ENCODE peak calls at places on chromosome 4, in ten cellular contexts. Y is ovary, B is cerebellar nuclear complex, V is GM23248, E is NCI-H2171 treated with DMSO at 0.1 percent for 48 hours, W is NCI-H1417, G is HT1080, D is HEK293T, O is GM12865, P is chondrocyte. H is an unnamed sample.

GRCh38 chr4:48836658-48837057 is 5.8 kb downstream of the OCIAD1 start:
- DNase-seq in Y (no peak), B (no peak), V (no peak), E (no peak), W (no peak), G (no peak), D (no peak), O (no peak), P (no peak), H (no peak)

GRCh38 chr4:74635490-74636123 is 158.7 kb downstream of the BTC start:
- DNase-seq in Y (no peak), B (no peak), V (no peak), E (no peak), W (no peak), G (no peak), D (no peak), O (no peak), P (no peak), H (no peak)

GRCh38 chr4:38800366-38800765 is 4.2 kb downstream of the TLR1 start:
- DNase-seq in Y (no peak), B (no peak), V (no peak), E (no peak), W (no peak), G (no peak), D (no peak), O (no peak), P (no peak), H (no peak)

GRCh38 chr4:108449139-108449538 is 171.2 kb upstream of the RPL34 start:
- DNase-seq in Y (no peak), B (no peak), V (no peak), E (no peak), W (no peak), G (no peak), D (no peak), O (no peak), P (no peak), H (no peak)

GRCh38 chr4:116018831-116019230 is 905.4 kb upstream of the NDST4 start:
- DNase-seq in Y (no peak), B (no peak), V (no peak), E (no peak), W (no peak), G (peak), D (no peak), O (no peak), P (no peak), H (no peak)

GRCh38 chr4:40682298-40683101 is 52.8 kb upstream of the RBM47 start:
- DNase-seq in Y (no peak), B (no peak), V (no peak), E (no peak), W (no peak), G (no peak), D (no peak), O (no peak), P (no peak), H (no peak)

GRCh38 chr4:41204400-41204978 is 9.9 kb downstream of the APBB2 start:
- DNase-seq in Y (peak), B (no peak), V (peak), E (no peak), W (no peak), G (peak), D (no peak), O (no peak), P (no peak), H (peak)

GRCh38 chr4:23877758-23878229 is 12.1 kb downstream of the PPARGC1A start:
- DNase-seq in Y (peak), B (no peak), V (no peak), E (no peak), W (no peak), G (peak), D (no peak), O (no peak), P (no peak), H (no peak)

GRCh38 chr4:40473578-40474388 is 138.7 kb downstream of the CHRNA9 start:
- DNase-seq in Y (no peak), B (no peak), V (no peak), E (no peak), W (no peak), G (no peak), D (no peak), O (no peak), P (no peak), H (no peak)

GRCh38 chr4:112519689-112520597 is 4.0 kb upstream of the NEUROG2 start:
- DNase-seq in Y (no peak), B (no peak), V (no peak), E (no peak), W (peak), G (no peak), D (no peak), O (peak), P (no peak), H (no peak)

GRCh38 chr4:137531121-137531520 is 1.2 kb downstream of the PCDH18 start:
- DNase-seq in Y (no peak), B (no peak), V (peak), E (no peak), W (no peak), G (no peak), D (peak), O (no peak), P (no peak), H (peak)

GRCh38 chr4:94583938-94584641 is 132.3 kb downstream of the PDLIM5 start:
- DNase-seq in Y (no peak), B (no peak), V (no peak), E (peak), W (no peak), G (no peak), D (no peak), O (peak), P (no peak), H (no peak)

GRCh38 chr4:7350396-7350795 is 84.3 kb downstream of the PSAPL1 start:
- DNase-seq in Y (no peak), B (no peak), V (no peak), E (no peak), W (no peak), G (no peak), D (no peak), O (no peak), P (peak), H (no peak)

GRCh38 chr4:89294583-89295244 is 12.9 kb downstream of the GPRIN3 start:
- DNase-seq in Y (no peak), B (no peak), V (no peak), E (no peak), W (no peak), G (no peak), D (no peak), O (peak), P (no peak), H (no peak)

GRCh38 chr4:186472948-186473347 is 82.4 kb downstream of the MTNR1A start:
- DNase-seq in Y (no peak), B (no peak), V (peak), E (peak), W (no peak), G (peak), D (peak), O (no peak), P (no peak), H (peak)

GRCh38 chr4:151641167-151641566 is 119.6 kb downstream of the GATB start:
- DNase-seq in Y (no peak), B (no peak), V (peak), E (no peak), W (no peak), G (peak), D (no peak), O (peak), P (no peak), H (peak)

GRCh38 chr4:147480891-147481576 is at the start of gene EDNRA:
- DNase-seq in Y (peak), B (no peak), V (peak), E (no peak), W (no peak), G (peak), D (peak), O (no peak), P (no peak), H (peak)

GRCh38 chr4:165838575-165838974 is 34.5 kb upstream of the TLL1 start:
- DNase-seq in Y (no peak), B (no peak), V (no peak), E (no peak), W (no peak), G (no peak), D (no peak), O (no peak), P (no peak), H (no peak)

GRCh38 chr4:187268940-187269339 is 545.3 kb upstream of the FAT1 start:
- DNase-seq in Y (no peak), B (no peak), V (peak), E (no peak), W (no peak), G (no peak), D (no peak), O (no peak), P (no peak), H (no peak)

GRCh38 chr4:48247142-48247877 is 22.3 kb downstream of the TEC start:
- DNase-seq in Y (no peak), B (no peak), V (peak), E (no peak), W (no peak), G (peak), D (no peak), O (peak), P (no peak), H (no peak)

GRCh38 chr4:163492951-163493504 is 1.5 kb upstream of the TMA16 start:
- DNase-seq in Y (no peak), B (no peak), V (peak), E (no peak), W (no peak), G (peak), D (no peak), O (peak), P (no peak), H (no peak)

GRCh38 chr4:109164011-109164410 is 138.4 kb downstream of the COL25A1 start:
- DNase-seq in Y (no peak), B (no peak), V (peak), E (no peak), W (no peak), G (no peak), D (no peak), O (no peak), P (no peak), H (peak)

GRCh38 chr4:576991-577498 is 950 bp upstream of the TMEM271 start:
- DNase-seq in Y (no peak), B (no peak), V (peak), E (peak), W (no peak), G (no peak), D (no peak), O (no peak), P (no peak), H (no peak)

GRCh38 chr4:150801833-150802232 is 213.3 kb downstream of the LRBA start:
- DNase-seq in Y (no peak), B (no peak), V (no peak), E (no peak), W (no peak), G (no peak), D (no peak), O (no peak), P (no peak), H (no peak)

GRCh38 chr4:183099537-183100297 is 660 bp downstream of the WWC2 start:
- DNase-seq in Y (peak), B (no peak), V (peak), E (no peak), W (no peak), G (peak), D (peak), O (no peak), P (peak), H (peak)

GRCh38 chr4:41146716-41147506 is 67.4 kb downstream of the APBB2 start:
- DNase-seq in Y (no peak), B (no peak), V (peak), E (no peak), W (no peak), G (no peak), D (no peak), O (no peak), P (no peak), H (peak)

GRCh38 chr4:150250998-150251651 is 172.9 kb downstream of the DCLK2 start:
- DNase-seq in Y (no peak), B (no peak), V (no peak), E (no peak), W (no peak), G (no peak), D (no peak), O (no peak), P (no peak), H (peak)

GRCh38 chr4:174669278-174669677 is 147.0 kb upstream of the HPGD start:
- DNase-seq in Y (no peak), B (no peak), V (peak), E (no peak), W (no peak), G (peak), D (no peak), O (no peak), P (no peak), H (peak)

GRCh38 chr4:37715889-37716402 is 29.8 kb upstream of the RELL1 start:
- DNase-seq in Y (no peak), B (no peak), V (peak), E (peak), W (peak), G (peak), D (no peak), O (peak), P (no peak), H (no peak)

GRCh38 chr4:39976945-39977488 is 694 bp downstream of the PDS5A start:
- DNase-seq in Y (peak), B (no peak), V (peak), E (no peak), W (peak), G (peak), D (peak), O (peak), P (no peak), H (peak)

GRCh38 chr4:188934320-188934975 is 795.2 kb downstream of the TRIML1 start:
- DNase-seq in Y (no peak), B (no peak), V (peak), E (no peak), W (no peak), G (no peak), D (no peak), O (no peak), P (no peak), H (peak)

GRCh38 chr4:39044947-39045734 is 12.9 kb upstream of the TMEM156 start:
- DNase-seq in Y (peak), B (no peak), V (peak), E (no peak), W (no peak), G (peak), D (peak), O (no peak), P (no peak), H (peak)

GRCh38 chr4:128271551-128271950 is 16.1 kb downstream of the PGRMC2 start:
- DNase-seq in Y (no peak), B (no peak), V (no peak), E (no peak), W (no peak), G (no peak), D (no peak), O (no peak), P (no peak), H (no peak)

GRCh38 chr4:53617101-53617680 is 25.9 kb upstream of the LNX1 start:
- DNase-seq in Y (no peak), B (no peak), V (no peak), E (peak), W (peak), G (no peak), D (no peak), O (no peak), P (no peak), H (no peak)

GRCh38 chr4:90127223-90127705 is at the start of gene CCSER1:
- DNase-seq in Y (peak), B (no peak), V (peak), E (no peak), W (peak), G (no peak), D (peak), O (peak), P (no peak), H (peak)

GRCh38 chr4:131547506-131547981 is 1601.5 kb upstream of the PCDH10 start:
- DNase-seq in Y (no peak), B (no peak), V (no peak), E (no peak), W (no peak), G (no peak), D (no peak), O (peak), P (no peak), H (no peak)